ENCODE peak calls at places on chromosome X, in seven cellular contexts. D is IMR-90; W is fibroblast of mammary gland; P is osteocyte; X is CD4-positive, alpha-beta T cell; T is hepatocyte; O is HFF-Myc. K is an unnamed sample.

GRCh38 chrX:45824471-45824870 is 623.8 kb upstream of the DIPK2B start:
- DNase-seq in O (peak; percentile 69), X (no peak), T (peak; percentile 57), D (peak; percentile 96), W (peak; percentile 95), P (no peak), K (peak; percentile 85)

GRCh38 chrX:38516196-38516595 is 45.1 kb upstream of the TSPAN7 start:
- DNase-seq in T (no peak), P (no peak), O (no peak), X (no peak), D (no peak), W (no peak), K (no peak)

GRCh38 chrX:134694333-134694925 is 36.2 kb upstream of the PLAC1 start:
- DNase-seq in O (no peak), W (no peak), X (no peak), T (no peak), D (no peak), P (no peak), K (no peak)

GRCh38 chrX:48971325-48972213 is at the start of gene KCND1:
- DNase-seq in X (no peak), T (peak; percentile 38), P (no peak), O (no peak), W (peak; percentile 53), D (peak; percentile 46), K (peak; percentile 22)

GRCh38 chrX:129980043-129980442 is 2.4 kb upstream of the BCORL1 start:
- DNase-seq in X (no peak), D (no peak), O (no peak), T (peak; percentile 44), P (no peak), W (no peak), K (no peak)

GRCh38 chrX:68936608-68937007 is 107.8 kb downstream of the EFNB1 start:
- DNase-seq in T (peak; percentile 44), D (peak; percentile 92), X (no peak), W (peak; percentile 94), P (no peak), O (peak; percentile 33), K (peak; percentile 69)

GRCh38 chrX:53287493-53288138 is 6.2 kb upstream of the IQSEC2 start:
- DNase-seq in O (peak; percentile 65), P (no peak), W (peak; percentile 77), T (peak; percentile 60), D (peak; percentile 66), X (peak; percentile 3), K (peak; percentile 60)

GRCh38 chrX:114152130-114152529 is 431.8 kb upstream of the HTR2C start:
- DNase-seq in X (no peak), T (peak; percentile 56), D (no peak), W (peak; percentile 75), O (no peak), P (no peak), K (peak; percentile 54)

GRCh38 chrX:10240918-10241317 is 84.1 kb downstream of the CLCN4 start:
- DNase-seq in O (peak; percentile 41), W (peak; percentile 94), D (peak; percentile 94), X (no peak), T (no peak), P (no peak), K (peak; percentile 69)

GRCh38 chrX:96052078-96052477 is 632.6 kb upstream of the DIAPH2 start:
- DNase-seq in O (no peak), X (no peak), T (no peak), P (no peak), D (no peak), W (no peak), K (no peak)

GRCh38 chrX:50067435-50068292 is 133.1 kb downstream of the AKAP4 start:
- DNase-seq in D (peak; percentile 47), O (no peak), P (no peak), W (peak; percentile 36), X (no peak), T (peak; percentile 80), K (no peak)

GRCh38 chrX:29903365-29903764 is 312.0 kb upstream of the MAGEB2 start:
- DNase-seq in T (no peak), D (peak; percentile 7), P (no peak), W (peak; percentile 6), O (no peak), X (no peak), K (peak; percentile 5)

GRCh38 chrX:132730266-132730665 is 228.2 kb downstream of the HS6ST2 start:
- DNase-seq in D (no peak), O (no peak), W (no peak), X (no peak), T (no peak), P (peak; percentile 54), K (no peak)

GRCh38 chrX:110310000-110310790 is 7.7 kb downstream of the AMMECR1 start:
- DNase-seq in D (no peak), W (peak; percentile 35), T (no peak), X (no peak), O (no peak), P (no peak), K (no peak)

DNA sequence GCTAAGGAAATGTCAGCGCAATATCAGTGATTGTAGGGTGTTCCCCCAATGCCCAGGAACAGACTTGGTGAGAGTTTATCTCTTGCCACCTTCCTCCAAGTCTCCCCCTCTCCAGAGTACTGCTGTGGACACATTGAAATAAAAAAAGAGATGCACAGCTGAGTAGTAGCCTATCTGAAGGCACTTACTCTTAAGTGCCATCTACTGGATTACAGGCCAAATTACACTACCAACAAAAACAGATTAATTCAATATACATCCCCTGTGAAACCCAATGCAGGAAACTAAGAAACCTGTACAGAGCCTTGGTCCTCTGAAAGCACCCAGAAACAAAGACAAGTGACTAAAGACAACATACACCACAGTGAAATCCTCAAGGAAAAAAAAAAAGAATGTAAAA is 460.3 kb downstream of the ZIC3 start:
- DNase-seq in O (no peak), T (peak; percentile 8), W (peak; percentile 4), D (no peak), X (no peak), P (no peak), K (no peak)
- TF ChIP-seq CTCF in O (no peak), T (peak; percentile 45), W (peak; percentile 47), D (peak; percentile 27), X (no peak), P (peak; percentile 13), K (no peak)

GRCh38 chrX:47144626-47145407 is at the start of the genes NDUFB11 and RBM10:
- DNase-seq in D (peak; percentile 93), T (peak; percentile 94), W (peak; percentile 93), O (peak; percentile 70), P (peak; percentile 98), X (peak; percentile 74), K (peak; percentile 96)
- TF ChIP-seq CTCF in D (peak; percentile 66), T (peak; percentile 55), W (peak; percentile 53), O (peak; percentile 54), P (peak; percentile 68), X (peak; percentile 58), K (peak; percentile 67)

DNA sequence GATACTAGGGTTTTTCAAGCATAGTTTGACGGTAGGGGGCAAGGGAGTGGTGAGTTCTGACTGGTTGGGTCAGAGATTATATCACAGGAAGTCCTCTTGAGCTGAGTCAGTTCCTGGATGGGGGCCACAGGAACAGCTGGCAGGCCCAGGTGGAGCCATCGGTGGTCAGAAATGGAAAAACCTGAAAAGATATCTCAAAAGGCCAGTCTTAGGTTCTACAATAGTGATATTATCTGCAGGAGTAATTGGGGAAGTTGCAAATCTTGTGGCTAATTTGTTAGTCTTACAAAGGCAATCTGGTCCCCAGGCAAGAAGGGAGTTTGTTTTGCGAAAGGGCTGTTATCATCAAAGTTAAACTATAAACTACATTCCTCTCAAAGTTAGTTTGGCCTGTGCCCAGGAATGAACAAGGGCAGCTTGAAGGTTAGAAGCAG is 159.3 kb downstream of the PTCHD1 start:
- DNase-seq in W (peak; percentile 1), X (no peak), P (no peak), T (no peak), O (no peak), D (no peak), K (peak; percentile 10)
- TF ChIP-seq CTCF in W (no peak), X (no peak), P (no peak), T (no peak), O (no peak), D (no peak), K (no peak)

GRCh38 chrX:121479406-121479805 is 432.0 kb downstream of the GLUD2 start:
- DNase-seq in D (no peak), W (peak; percentile 27), X (no peak), T (no peak), O (no peak), P (no peak), K (no peak)
- TF ChIP-seq CTCF in D (no peak), W (peak; percentile 10), X (no peak), T (no peak), O (no peak), P (no peak), K (no peak)